ENCODE peak calls at places on chromosomes 13 and 19, in seven cellular contexts. C, G, T, M, V, O and U are unnamed samples.
A peak's percentile ranks its signal among the peaks of the same experiment; 100 is the strongest.

GRCh38 chr13:40442826-40443225 is 223.6 kb downstream of the FOXO1 start:
- DNase-seq in T (no peak), M (no peak), O (no peak), G (no peak), V (no peak), C (no peak), U (no peak)

GRCh38 chr19:46386996-46387712 is 26.2 kb downstream of the CCDC8 start:
- DNase-seq in O (peak; percentile 33), C (no peak), M (no peak), V (no peak), G (no peak), T (no peak), U (no peak)

GRCh38 chr19:44207126-44207803 is 5.1 kb upstream of the ZNF227 start:
- DNase-seq in O (peak; percentile 89), T (peak; percentile 91), G (peak; percentile 84), M (peak; percentile 94), C (peak; percentile 86), V (peak; percentile 95), U (peak; percentile 98)

GRCh38 chr13:73989244-73989843 is 144.9 kb downstream of the KLF12 start:
- DNase-seq in C (no peak), O (no peak), M (no peak), T (no peak), V (no peak), G (peak; percentile 26), U (no peak)

GRCh38 chr19:1923319-1923718 is 17.7 kb upstream of the CSNK1G2 start:
- DNase-seq in O (no peak), C (peak; percentile 72), T (no peak), M (no peak), G (no peak), V (no peak), U (no peak)

GRCh38 chr19:2537544-2537943 is 61.6 kb downstream of the GADD45B start:
- DNase-seq in M (no peak), V (no peak), G (no peak), O (no peak), T (no peak), C (peak; percentile 37), U (no peak)

GRCh38 chr19:35120492-35120891 is 4.9 kb downstream of the FXYD3 start:
- DNase-seq in G (no peak), V (no peak), C (no peak), T (no peak), O (no peak), M (peak; percentile 38), U (peak; percentile 87)

GRCh38 chr13:97107815-97108534 is 113.7 kb upstream of the OXGR1 start:
- DNase-seq in C (no peak), O (no peak), T (no peak), G (no peak), M (no peak), V (no peak), U (no peak)

GRCh38 chr13:45398862-45399261 is 19.3 kb downstream of the SLC25A30 start:
- DNase-seq in O (no peak), M (no peak), T (no peak), V (no peak), C (peak; percentile 22), G (no peak), U (no peak)

GRCh38 chr13:51221674-51222509 is at the start of gene FAM124A:
- DNase-seq in O (peak; percentile 58), C (peak; percentile 69), T (no peak), V (peak; percentile 11), G (peak; percentile 31), M (peak; percentile 20), U (peak; percentile 85)

GRCh38 chr19:7340959-7341837 is 7.5 kb upstream of the ARHGEF18 start:
- DNase-seq in C (peak; percentile 88), G (peak; percentile 79), V (peak; percentile 29), O (peak; percentile 85), T (peak; percentile 46), M (peak; percentile 71), U (peak; percentile 82)

GRCh38 chr19:33905937-33906577 is 109.4 kb downstream of the KCTD15 start:
- DNase-seq in G (peak; percentile 82), V (peak; percentile 52), T (no peak), O (peak; percentile 84), C (peak; percentile 25), M (no peak), U (no peak)

GRCh38 chr13:21318891-21319532 is 140.1 kb downstream of the ZDHHC20 start:
- DNase-seq in G (no peak), V (no peak), M (no peak), T (no peak), O (no peak), C (no peak), U (no peak)

GRCh38 chr19:17522988-17523872 is 11.8 kb downstream of the PGLS start:
- DNase-seq in T (no peak), C (peak; percentile 72), V (no peak), O (peak; percentile 85), G (peak; percentile 84), M (no peak), U (peak; percentile 23)

GRCh38 chr13:40109324-40109958 is 454.0 kb downstream of the COG6 start:
- DNase-seq in T (peak; percentile 76), V (peak; percentile 5), C (peak; percentile 41), G (no peak), O (no peak), M (peak; percentile 96), U (no peak)

GRCh38 chr13:73429691-73430090 is 370.9 kb downstream of the KLF5 start:
- DNase-seq in O (no peak), M (no peak), C (no peak), V (peak; percentile 30), G (no peak), T (no peak), U (peak; percentile 45)

GRCh38 chr19:39335168-39335567 is 675 bp downstream of the GMFG start:
- DNase-seq in V (no peak), T (no peak), M (no peak), C (peak; percentile 50), G (no peak), O (no peak), U (no peak)

GRCh38 chr13:19123502-19123901 is 58.1 kb downstream of the TUBA3C start:
- DNase-seq in G (no peak), C (no peak), O (no peak), V (no peak), M (no peak), T (no peak), U (no peak)

GRCh38 chr13:74040200-74040599 is 94.0 kb downstream of the KLF12 start:
- DNase-seq in V (peak; percentile 32), T (no peak), C (peak; percentile 34), G (peak; percentile 31), M (peak; percentile 33), O (no peak), U (peak; percentile 66)

GRCh38 chr19:18109731-18110671 is 12.4 kb downstream of the MAST3 start:
- DNase-seq in C (peak; percentile 75), M (no peak), G (peak; percentile 85), V (no peak), T (no peak), O (peak; percentile 85), U (peak; percentile 62)

GRCh38 chr19:10227215-10227971 is 3.7 kb downstream of the S1PR2 start:
- DNase-seq in T (no peak), V (no peak), G (no peak), C (no peak), O (no peak), M (peak; percentile 71), U (no peak)

GRCh38 chr13:95457294-95457693 is 95.2 kb upstream of the CLDN10 start:
- DNase-seq in V (no peak), G (no peak), T (no peak), O (no peak), M (no peak), C (peak; percentile 11), U (no peak)

GRCh38 chr19:42176649-42176989 is 40.9 kb downstream of the DEDD2 start:
- DNase-seq in V (peak; percentile 70), G (no peak), O (no peak), C (no peak), M (no peak), T (no peak), U (no peak)

GRCh38 chr13:19151581-19152263 is 29.9 kb downstream of the TUBA3C start:
- DNase-seq in O (no peak), T (no peak), V (no peak), G (no peak), M (no peak), C (no peak), U (no peak)

GRCh38 chr19:33460221-33460908 is 61.2 kb downstream of the PEPD start:
- DNase-seq in G (peak; percentile 12), V (no peak), C (no peak), M (no peak), T (no peak), O (peak; percentile 30), U (no peak)

GRCh38 chr13:77033717-77034302 is 6.9 kb upstream of the FBXL3 start:
- DNase-seq in C (no peak), M (no peak), T (no peak), O (no peak), G (no peak), V (no peak), U (no peak)

GRCh38 chr19:36377541-36378178 is 1.3 kb downstream of the ZFP14 start:
- DNase-seq in V (no peak), O (no peak), C (no peak), M (no peak), G (no peak), T (no peak), U (no peak)

GRCh38 chr13:50707533-50708096 is 135.9 kb downstream of the DLEU7 start:
- DNase-seq in T (no peak), C (no peak), V (no peak), G (no peak), O (no peak), M (no peak), U (no peak)

GRCh38 chr19:45253396-45254027 is 2.4 kb downstream of the MARK4 start:
- DNase-seq in C (peak; percentile 23), O (no peak), T (no peak), M (no peak), V (no peak), G (no peak), U (peak; percentile 9)

GRCh38 chr13:21663197-21663596 is 7.7 kb upstream of the FGF9 start:
- DNase-seq in V (no peak), O (no peak), C (no peak), G (no peak), T (no peak), M (no peak), U (peak; percentile 97)

GRCh38 chr19:16125738-16126495 is 14.2 kb downstream of the RAB8A start:
- DNase-seq in T (no peak), M (peak; percentile 22), G (no peak), O (no peak), V (no peak), C (no peak), U (no peak)

GRCh38 chr13:45412274-45413049 is 5.7 kb downstream of the SLC25A30 start:
- DNase-seq in T (no peak), M (peak; percentile 62), C (no peak), G (no peak), V (no peak), O (no peak), U (no peak)

GRCh38 chr19:54162241-54162805 is 2.8 kb upstream of the LENG1 start:
- DNase-seq in C (peak; percentile 88), V (peak; percentile 78), G (peak; percentile 90), O (peak; percentile 93), T (no peak), M (peak; percentile 71), U (peak; percentile 97)

GRCh38 chr19:39407394-39407643 is 672 bp downstream of the ZFP36 start:
- DNase-seq in O (no peak), G (no peak), M (no peak), V (no peak), T (no peak), C (no peak), U (no peak)

GRCh38 chr19:7264858-7265257 is 29.4 kb downstream of the INSR start:
- DNase-seq in G (no peak), V (no peak), C (no peak), T (no peak), M (no peak), O (no peak), U (no peak)